ENCODE peak calls at places on chromosome 21, in ten cellular contexts. U is lung microvascular endothelial cell; T is bronchial epithelial cell; E is fibroblast of mammary gland; P is AG10803; K is renal cortical epithelial cell; J is substantia nigra; V is LHCN-M2; I is stimulated activated CD4-positive, alpha-beta T cell treated with anti-CD3 and anti-CD28 coated beads, Interleukin-4, amount 100 ng/mL, for 48 hours; B is T-cell. R is an unnamed sample.

GRCh38 chr21:44790401-44790800 is 11.2 kb downstream of the UBE2G2 start:
- DNase-seq in E (no peak), J (no peak), P (no peak), I (no peak), U (no peak), B (no peak), T (no peak), V (no peak), K (no peak), R (no peak)

GRCh38 chr21:31366825-31367224 is 22.8 kb upstream of the TIAM1 start:
- DNase-seq in P (peak), J (no peak), K (peak), B (no peak), E (peak), I (no peak), U (no peak), T (peak), V (peak), R (peak)

GRCh38 chr21:42540396-42540795 is 26.7 kb downstream of the SLC37A1 start:
- DNase-seq in V (no peak), T (no peak), U (no peak), P (no peak), E (no peak), K (no peak), J (no peak), B (no peak), I (no peak), R (no peak)

GRCh38 chr21:43989401-43989800 is 22.7 kb upstream of the TRAPPC10 start:
- DNase-seq in U (no peak), B (no peak), K (no peak), P (no peak), E (no peak), V (no peak), I (no peak), J (no peak), T (no peak), R (no peak)

GRCh38 chr21:35381743-35382310 is 332.7 kb upstream of the RUNX1 start:
- DNase-seq in P (no peak), E (no peak), I (no peak), B (no peak), K (no peak), J (no peak), T (peak), V (no peak), U (no peak), R (no peak)

GRCh38 chr21:15031790-15032357 is 32.9 kb downstream of the NRIP1 start:
- DNase-seq in J (no peak), I (no peak), P (peak), T (no peak), B (no peak), U (no peak), K (peak), V (peak), E (peak), R (no peak)

GRCh38 chr21:28641731-28642130 is 350.9 kb downstream of the LTN1 start:
- DNase-seq in P (no peak), T (no peak), J (no peak), B (no peak), K (no peak), V (no peak), E (no peak), U (no peak), I (no peak), R (no peak)

GRCh38 chr21:35352066-35352770 is 303.1 kb upstream of the RUNX1 start:
- DNase-seq in U (no peak), B (no peak), P (peak), T (peak), I (no peak), E (peak), J (no peak), K (peak), V (peak), R (no peak)

GRCh38 chr21:33023574-33024277 is 2.0 kb upstream of the OLIG2 start:
- DNase-seq in J (peak), U (no peak), P (no peak), I (no peak), B (no peak), T (no peak), K (no peak), E (no peak), V (no peak), R (no peak)

GRCh38 chr21:33198346-33199135 is 31.2 kb upstream of the IFNAR2 start:
- DNase-seq in K (no peak), J (peak), I (no peak), U (no peak), V (no peak), P (peak), E (peak), T (no peak), B (no peak), R (no peak)

GRCh38 chr21:15436031-15436430 is 293.8 kb upstream of the USP25 start:
- DNase-seq in T (no peak), P (no peak), I (no peak), B (no peak), J (no peak), K (no peak), V (no peak), E (no peak), U (no peak), R (no peak)

GRCh38 chr21:17798796-17799195 is 20.4 kb downstream of the C21orf91 start:
- DNase-seq in J (no peak), P (peak), K (no peak), T (no peak), I (no peak), B (no peak), U (no peak), E (no peak), V (peak), R (no peak)

GRCh38 chr21:36788116-36788515 is 89.2 kb downstream of the SIM2 start:
- DNase-seq in K (peak), U (no peak), P (no peak), E (no peak), I (no peak), T (no peak), J (no peak), V (peak), B (no peak), R (no peak)

GRCh38 chr21:35203093-35204021 is 154.3 kb upstream of the RUNX1 start:
- DNase-seq in U (no peak), B (no peak), K (peak), V (peak), I (no peak), J (no peak), P (peak), E (peak), T (no peak), R (no peak)

GRCh38 chr21:44455524-44456206 is 355 bp downstream of the LRRC3 start:
- DNase-seq in I (peak), P (peak), U (peak), E (peak), J (no peak), V (no peak), B (no peak), T (no peak), K (no peak), R (no peak)

GRCh38 chr21:17688912-17689874 is 76.5 kb upstream of the BTG3 start:
- DNase-seq in K (peak), B (peak), T (peak), V (no peak), E (no peak), I (peak), P (no peak), U (peak), J (peak), R (no peak)

GRCh38 chr21:40291560-40291959 is 424.3 kb downstream of the PCP4 start:
- DNase-seq in J (no peak), V (no peak), K (no peak), P (no peak), U (no peak), T (no peak), B (no peak), I (no peak), E (no peak), R (no peak)

GRCh38 chr21:29658177-29658933 is 281.4 kb downstream of the GRIK1 start:
- DNase-seq in J (no peak), P (no peak), E (no peak), V (no peak), T (no peak), I (no peak), K (no peak), U (no peak), B (no peak), R (no peak)

GRCh38 chr21:31501921-31502320 is 157.6 kb upstream of the SOD1 start:
- DNase-seq in P (no peak), J (no peak), V (no peak), U (no peak), T (peak), I (no peak), E (no peak), K (peak), B (no peak), R (no peak)

GRCh38 chr21:46252840-46253239 is 24.3 kb upstream of the LSS start:
- DNase-seq in E (no peak), U (no peak), B (no peak), T (no peak), K (no peak), J (no peak), P (no peak), I (no peak), V (no peak), R (no peak)

GRCh38 chr21:26050857-26051256 is 119.7 kb downstream of the APP start:
- DNase-seq in U (no peak), P (no peak), V (no peak), E (no peak), J (no peak), T (no peak), K (no peak), I (no peak), B (no peak), R (no peak)

GRCh38 chr21:34639882-34640788 is 25.2 kb upstream of the RCAN1 start:
- DNase-seq in U (peak), K (no peak), E (peak), P (no peak), B (no peak), T (no peak), J (no peak), I (peak), V (no peak), R (no peak)

R was measured in cerebellum.